ENCODE peak calls at places on chromosomes 6 and 20, in ten cellular contexts. X is cardiac muscle cell; F is HuH-7.5; B is foreskin fibroblast; D is T-helper 1 cell; Z is GOT3; O is NCI-H1436 treated with DMSO at 0.1 percent for 48 hours; S is activated CD4-positive, alpha-beta T cell treated with anti-CD3 and anti-CD28 coated beads, Interleukin-2, amount 50 U/mL, for 24 hours; K is A172; E is LoVo. R is an unnamed sample.

GRCh38 chr6:52691718-52692117 is 20.8 kb downstream of the TMEM14A start:
- DNase-seq in K (no peak), D (no peak), Z (no peak), E (no peak), B (no peak), F (no peak), X (peak), O (no peak), S (no peak), R (no peak)

GRCh38 chr20:12598894-12599293 is 409.9 kb upstream of the SPTLC3 start:
- DNase-seq in B (no peak), E (no peak), X (no peak), S (no peak), K (no peak), D (no peak), F (no peak), Z (no peak), O (peak), R (no peak)

GRCh38 chr6:1662532-1662931 is 52.8 kb downstream of the FOXC1 start:
- DNase-seq in E (no peak), F (no peak), K (no peak), S (no peak), X (no peak), Z (no peak), B (peak), D (no peak), O (no peak), R (no peak)

GRCh38 chr6:162621246-162621645 is 106.3 kb downstream of the PRKN start:
- DNase-seq in K (peak), F (peak), X (peak), S (no peak), B (peak), E (peak), Z (no peak), D (no peak), O (no peak), R (no peak)

GRCh38 chr6:43860285-43860684 is 90.3 kb downstream of the VEGFA start:
- DNase-seq in F (no peak), E (no peak), O (no peak), X (peak), S (no peak), B (no peak), D (no peak), K (no peak), Z (no peak), R (no peak)

GRCh38 chr6:16639689-16640480 is 121.4 kb downstream of the ATXN1 start:
- DNase-seq in E (peak), X (peak), F (no peak), K (peak), Z (no peak), S (no peak), D (no peak), O (no peak), B (peak), R (no peak)

GRCh38 chr6:7721654-7722053 is 4.2 kb upstream of the BMP6 start:
- DNase-seq in S (no peak), O (no peak), Z (no peak), K (peak), D (no peak), B (peak), E (peak), F (no peak), X (peak), R (no peak)

GRCh38 chr20:6976535-6976934 is 209.0 kb downstream of the BMP2 start:
- DNase-seq in K (no peak), E (no peak), F (no peak), Z (no peak), S (no peak), O (no peak), X (no peak), D (no peak), B (peak), R (no peak)